ENCODE peak calls at places on chromosome 21, in nine cellular contexts. F is stimulated activated CD8-positive, alpha-beta memory T cell treated with anti-CD3 and anti-CD28 coated beads, Interleukin-15, amount 100 ng/mL, for 4 hours; Q is glutamatergic neuron; P is heart left ventricle; A is activated T-helper 2 cell treated with anti-CD3 and anti-CD28 coated beads, Interferon-gamma antibody, Interleukin-2, Interleukin-4, amounts not matched to agents 10 μg/mL and 5 μg/mL and 100 μg/mL, durations not matched to agents 14 hours and 24 hours and 36 hours; K is NCI-H526 treated with DMSO at 0.1 percent for 48 hours; H is tibial artery; Z is A549; D is stimulated activated CD4-positive, alpha-beta T cell treated with anti-CD3 and anti-CD28 coated beads, Interleukin-1b, Interleukin-23, amount 100 ng/mL, for 48 hours. J is an unnamed sample.
A peak's percentile ranks its signal among the peaks of the same experiment; 100 is the strongest.

GRCh38 chr21:29149771-29150425 is 19.5 kb downstream of the MAP3K7CL start:
- DNase-seq in H (no peak), Z (no peak), A (no peak), D (no peak), K (no peak), Q (no peak), P (no peak), F (no peak), J (no peak)

GRCh38 chr21:41487082-41487481 is 20.9 kb downstream of the TMPRSS2 start:
- DNase-seq in Z (no peak), F (no peak), A (no peak), H (no peak), P (no peak), K (no peak), D (no peak), Q (no peak), J (no peak)

GRCh38 chr21:41877901-41878830 is 978 bp downstream of the PRDM15 start:
- DNase-seq in Q (peak; percentile 44), P (no peak), D (no peak), Z (peak; percentile 7), H (no peak), K (peak; percentile 25), F (no peak), A (peak; percentile 25), J (peak; percentile 63)

GRCh38 chr21:33314096-33314495 is 10.7 kb upstream of the IFNAR1 start:
- DNase-seq in Q (no peak), F (no peak), K (no peak), P (no peak), D (no peak), A (no peak), H (no peak), Z (no peak), J (no peak)

GRCh38 chr21:14985306-14985705 is 79.5 kb downstream of the NRIP1 start:
- DNase-seq in Q (no peak), P (no peak), Z (no peak), A (no peak), F (no peak), H (no peak), D (no peak), K (no peak), J (no peak)

GRCh38 chr21:42073140-42074099 is 2.3 kb downstream of the UMODL1 start:
- DNase-seq in A (no peak), H (no peak), Q (no peak), P (no peak), Z (no peak), F (no peak), D (no peak), K (no peak), J (no peak)

GRCh38 chr21:37797403-37797802 is 118.9 kb downstream of the KCNJ6 start:
- DNase-seq in Q (no peak), D (no peak), A (no peak), K (no peak), F (no peak), H (no peak), Z (no peak), P (no peak), J (no peak)

GRCh38 chr21:28063241-28063640 is 929.4 kb downstream of the LTN1 start:
- DNase-seq in Z (no peak), F (no peak), P (no peak), H (no peak), A (no peak), Q (no peak), K (peak; percentile 76), D (no peak), J (no peak)

GRCh38 chr21:46425566-46425965 is 33.1 kb upstream of the DIP2A start:
- DNase-seq in Z (no peak), K (no peak), A (no peak), H (no peak), D (peak; percentile 32), F (peak; percentile 46), Q (no peak), P (no peak), J (peak; percentile 45)

GRCh38 chr21:28375708-28376385 is 616.8 kb downstream of the LTN1 start:
- DNase-seq in A (no peak), P (no peak), H (no peak), F (no peak), Z (no peak), Q (no peak), K (no peak), D (no peak), J (no peak)

GRCh38 chr21:46151261-46151988 is 4.0 kb downstream of the FTCD start:
- DNase-seq in D (peak; percentile 1), K (no peak), F (no peak), A (no peak), Z (no peak), P (peak; percentile 6), Q (peak; percentile 50), H (peak; percentile 17), J (peak; percentile 47)

GRCh38 chr21:20998456-20998789 is 214 bp downstream of the NCAM2 start:
- DNase-seq in A (no peak), Q (no peak), K (no peak), H (no peak), F (no peak), Z (no peak), D (no peak), P (no peak), J (no peak)

GRCh38 chr21:29849735-29850176 is 90.0 kb downstream of the GRIK1 start:
- DNase-seq in Q (peak; percentile 53), Z (peak; percentile 38), H (peak; percentile 30), K (peak; percentile 40), D (peak; percentile 35), F (peak; percentile 1), A (peak; percentile 18), P (peak; percentile 30), J (no peak)

GRCh38 chr21:16426936-16427335 is 697.2 kb downstream of the USP25 start:
- DNase-seq in H (no peak), Q (no peak), F (no peak), P (no peak), Z (no peak), D (no peak), K (no peak), A (no peak), J (no peak)

GRCh38 chr21:46156678-46157077 is 1.3 kb upstream of the FTCD start:
- DNase-seq in Z (no peak), H (no peak), Q (peak; percentile 12), A (peak; percentile 7), K (no peak), D (no peak), F (no peak), P (peak; percentile 7), J (no peak)

GRCh38 chr21:36753556-36753955 is 54.6 kb downstream of the SIM2 start:
- DNase-seq in Q (no peak), Z (peak; percentile 40), D (no peak), K (no peak), F (no peak), H (no peak), P (no peak), A (no peak), J (no peak)

GRCh38 chr21:37496972-37497371 is 130.4 kb downstream of the DYRK1A start:
- DNase-seq in P (no peak), A (no peak), K (no peak), D (no peak), Q (no peak), F (no peak), Z (no peak), H (no peak), J (no peak)

GRCh38 chr21:45979141-45979631 is 2.4 kb upstream of the COL6A1 start:
- DNase-seq in P (peak; percentile 9), D (no peak), K (no peak), Q (peak; percentile 42), A (no peak), F (no peak), H (peak; percentile 22), Z (no peak), J (peak; percentile 42)

GRCh38 chr21:14979264-14979663 is 85.5 kb downstream of the NRIP1 start:
- DNase-seq in A (no peak), Q (no peak), Z (no peak), H (no peak), F (no peak), D (no peak), P (no peak), K (no peak), J (no peak)

GRCh38 chr21:29343517-29343916 is 44.8 kb downstream of the BACH1 start:
- DNase-seq in D (no peak), Q (no peak), H (no peak), Z (no peak), K (no peak), P (no peak), F (no peak), A (no peak), J (no peak)

GRCh38 chr21:42233067-42233981 is 14.4 kb downstream of the ABCG1 start:
- DNase-seq in K (peak; percentile 18), P (peak; percentile 66), Q (no peak), Z (peak; percentile 21), H (peak; percentile 89), F (peak; percentile 57), A (peak; percentile 77), D (peak; percentile 90), J (peak; percentile 84)

GRCh38 chr21:19197950-19198349 is 794.4 kb upstream of the TMPRSS15 start:
- DNase-seq in A (no peak), Z (no peak), K (no peak), P (no peak), H (no peak), Q (no peak), D (no peak), F (no peak), J (no peak)

GRCh38 chr21:17523007-17523451 is 10.2 kb downstream of the CXADR start:
- DNase-seq in H (no peak), Z (peak; percentile 22), K (no peak), P (no peak), Q (no peak), D (no peak), A (no peak), F (no peak), J (no peak)

GRCh38 chr21:38293765-38294164 is 37.0 kb downstream of the KCNJ15 start:
- DNase-seq in K (no peak), Q (no peak), H (no peak), D (no peak), Z (no peak), A (no peak), F (no peak), P (no peak), J (no peak)